ENCODE peak calls at places on chromosomes 2 and 18, in four cellular contexts. One of them, this sample, is unnamed.

GRCh38 chr2:237042101-237042500 is 43.6 kb upstream of the COPS8 start:
- DNase-seq in DMS153: no peak
- DNase-seq in kidney: no peak
- DNase-seq in GM04504: no peak
- DNase-seq in this sample: no peak

GRCh38 chr2:222320441-222321395 is 21.9 kb upstream of the PAX3 start:
- DNase-seq in DMS153: peak; percentile 39
- DNase-seq in GM04504: no peak
- DNase-seq in kidney: peak; percentile 66
- DNase-seq in this sample: no peak

GRCh38 chr18:9907867-9908266 is 5.9 kb upstream of the VAPA start:
- DNase-seq in kidney: no peak
- DNase-seq in GM04504: no peak
- DNase-seq in DMS153: no peak
- DNase-seq in this sample: no peak

GRCh38 chr2:50948691-50949090 is 83.2 kb downstream of the NRXN1 start:
- DNase-seq in kidney: no peak
- DNase-seq in GM04504: no peak
- DNase-seq in DMS153: no peak
- DNase-seq in this sample: no peak

GRCh38 chr2:137220438-137220998 is 455.2 kb downstream of the THSD7B start:
- DNase-seq in GM04504: no peak
- DNase-seq in DMS153: no peak
- DNase-seq in kidney: no peak
- DNase-seq in this sample: no peak

GRCh38 chr2:68463287-68463877 is 3.7 kb downstream of the FBXO48 start:
- DNase-seq in kidney: no peak
- DNase-seq in DMS153: peak; percentile 3
- DNase-seq in GM04504: no peak
- DNase-seq in this sample: no peak

GRCh38 chr18:59273936-59274928 is 978 bp upstream of the RAX start:
- DNase-seq in kidney: peak; percentile 66
- DNase-seq in GM04504: no peak
- DNase-seq in DMS153: no peak
- DNase-seq in this sample: no peak

GRCh38 chr2:126978333-126978732 is 79.6 kb downstream of the TEX51 start:
- DNase-seq in kidney: no peak
- DNase-seq in DMS153: no peak
- DNase-seq in GM04504: no peak
- DNase-seq in this sample: no peak

GRCh38 chr2:58221909-58222308 is 19.2 kb downstream of the FANCL start:
- DNase-seq in GM04504: no peak
- DNase-seq in DMS153: no peak
- DNase-seq in kidney: no peak
- DNase-seq in this sample: no peak

GRCh38 chr18:35091841-35092240 is 50.6 kb downstream of the MAPRE2 start:
- DNase-seq in GM04504: no peak
- DNase-seq in DMS153: no peak
- DNase-seq in kidney: no peak
- DNase-seq in this sample: no peak

GRCh38 chr2:204486855-204487254 is 58.4 kb upstream of the PARD3B start:
- DNase-seq in GM04504: no peak
- DNase-seq in kidney: no peak
- DNase-seq in DMS153: no peak
- DNase-seq in this sample: no peak

This sample was measured in body of pancreas.